ENCODE peak calls at places on chromosomes 16 and 17, in four cellular contexts. One of them, this sample, is unnamed.

GRCh38 chr17:79874329-79874981 is 35.2 kb upstream of the CBX4 start:
- DNase-seq in CD8-positive, alpha-beta T cell: peak
- DNase-seq in psoas muscle: no peak
- DNase-seq in esophagus squamous epithelium: no peak
- DNase-seq in this sample: peak

GRCh38 chr17:63998050-63998720 is at the start of gene PRR29:
- DNase-seq in CD8-positive, alpha-beta T cell: peak
- DNase-seq in psoas muscle: peak
- DNase-seq in esophagus squamous epithelium: no peak
- DNase-seq in this sample: peak

GRCh38 chr17:74274703-74275340 is 788 bp downstream of the DNAI2 start:
- DNase-seq in CD8-positive, alpha-beta T cell: no peak
- DNase-seq in psoas muscle: no peak
- DNase-seq in esophagus squamous epithelium: no peak
- DNase-seq in this sample: no peak

GRCh38 chr17:41784207-41784744 is 2.2 kb downstream of the JUP start:
- DNase-seq in CD8-positive, alpha-beta T cell: no peak
- DNase-seq in psoas muscle: peak
- DNase-seq in esophagus squamous epithelium: no peak
- DNase-seq in this sample: no peak

GRCh38 chr16:84446596-84447392 is 57.7 kb downstream of the MEAK7 start:
- DNase-seq in CD8-positive, alpha-beta T cell: no peak
- DNase-seq in psoas muscle: no peak
- DNase-seq in esophagus squamous epithelium: no peak
- DNase-seq in this sample: no peak

GRCh38 chr17:37787055-37787720 is 42.3 kb upstream of the HNF1B start:
- DNase-seq in CD8-positive, alpha-beta T cell: no peak
- DNase-seq in psoas muscle: no peak
- DNase-seq in esophagus squamous epithelium: no peak
- DNase-seq in this sample: no peak

GRCh38 chr17:57543230-57543629 is 201.9 kb downstream of the CCDC182 start:
- DNase-seq in CD8-positive, alpha-beta T cell: no peak
- DNase-seq in psoas muscle: no peak
- DNase-seq in esophagus squamous epithelium: no peak
- DNase-seq in this sample: no peak

GRCh38 chr17:28746611-28747045 is 2.8 kb downstream of the TRAF4 start:
- DNase-seq in CD8-positive, alpha-beta T cell: no peak
- DNase-seq in psoas muscle: peak
- DNase-seq in esophagus squamous epithelium: no peak
- DNase-seq in this sample: no peak

GRCh38 chr17:2928294-2928890 is 132.2 kb downstream of the RAP1GAP2 start:
- DNase-seq in CD8-positive, alpha-beta T cell: no peak
- DNase-seq in psoas muscle: no peak
- DNase-seq in esophagus squamous epithelium: no peak
- DNase-seq in this sample: no peak

GRCh38 chr17:39757931-39758873 is 20.5 kb downstream of the GRB7 start:
- DNase-seq in CD8-positive, alpha-beta T cell: peak
- DNase-seq in psoas muscle: no peak
- DNase-seq in esophagus squamous epithelium: no peak
- DNase-seq in this sample: peak

GRCh38 chr16:13780406-13780805 is 139.5 kb upstream of the ERCC4 start:
- DNase-seq in CD8-positive, alpha-beta T cell: no peak
- DNase-seq in psoas muscle: no peak
- DNase-seq in esophagus squamous epithelium: no peak
- DNase-seq in this sample: no peak

GRCh38 chr17:32998111-32998892 is 6.7 kb downstream of the SPACA3 start:
- DNase-seq in CD8-positive, alpha-beta T cell: peak
- DNase-seq in psoas muscle: peak
- DNase-seq in esophagus squamous epithelium: no peak
- DNase-seq in this sample: peak

GRCh38 chr16:8346291-8346690 is 244.0 kb downstream of the TMEM114 start:
- DNase-seq in CD8-positive, alpha-beta T cell: no peak
- DNase-seq in psoas muscle: no peak
- DNase-seq in esophagus squamous epithelium: no peak
- DNase-seq in this sample: peak

GRCh38 chr17:51585514-51586104 is 325.3 kb downstream of the UTP18 start:
- DNase-seq in CD8-positive, alpha-beta T cell: no peak
- DNase-seq in psoas muscle: no peak
- DNase-seq in esophagus squamous epithelium: no peak
- DNase-seq in this sample: peak

GRCh38 chr17:79220201-79220714 is 145.6 kb downstream of the ENGASE start:
- DNase-seq in CD8-positive, alpha-beta T cell: no peak
- DNase-seq in psoas muscle: no peak
- DNase-seq in esophagus squamous epithelium: no peak
- DNase-seq in this sample: no peak

GRCh38 chr17:34990921-34991365 is 10.6 kb downstream of the LIG3 start:
- DNase-seq in CD8-positive, alpha-beta T cell: no peak
- DNase-seq in psoas muscle: no peak
- DNase-seq in esophagus squamous epithelium: no peak
- DNase-seq in this sample: peak

GRCh38 chr17:2214887-2215615 is 88.5 kb downstream of the SMG6 start:
- DNase-seq in CD8-positive, alpha-beta T cell: no peak
- DNase-seq in psoas muscle: peak
- DNase-seq in esophagus squamous epithelium: no peak
- DNase-seq in this sample: peak

GRCh38 chr17:10649031-10649430 is 8.1 kb downstream of the MYH3 start:
- DNase-seq in CD8-positive, alpha-beta T cell: no peak
- DNase-seq in psoas muscle: no peak
- DNase-seq in esophagus squamous epithelium: no peak
- DNase-seq in this sample: no peak

GRCh38 chr16:79307214-79307613 is 293.3 kb downstream of the MAF start:
- DNase-seq in CD8-positive, alpha-beta T cell: no peak
- DNase-seq in psoas muscle: peak
- DNase-seq in esophagus squamous epithelium: no peak
- DNase-seq in this sample: no peak

GRCh38 chr16:12239226-12239625 is 262.7 kb downstream of the SNX29 start:
- DNase-seq in CD8-positive, alpha-beta T cell: no peak
- DNase-seq in psoas muscle: no peak
- DNase-seq in esophagus squamous epithelium: no peak
- DNase-seq in this sample: no peak

GRCh38 chr17:7023576-7024401 is 939 bp downstream of the BCL6B start:
- DNase-seq in CD8-positive, alpha-beta T cell: peak
- DNase-seq in psoas muscle: peak
- DNase-seq in esophagus squamous epithelium: no peak
- DNase-seq in this sample: no peak

GRCh38 chr17:15038656-15039055 is 226.5 kb downstream of the PMP22 start:
- DNase-seq in CD8-positive, alpha-beta T cell: no peak
- DNase-seq in psoas muscle: no peak
- DNase-seq in esophagus squamous epithelium: no peak
- DNase-seq in this sample: no peak

GRCh38 chr17:42058018-42058417 is 7.6 kb upstream of the C17orf113 start:
- DNase-seq in CD8-positive, alpha-beta T cell: no peak
- DNase-seq in psoas muscle: no peak
- DNase-seq in esophagus squamous epithelium: no peak
- DNase-seq in this sample: no peak

GRCh38 chr16:77282345-77282744 is 83.1 kb downstream of the SYCE1L start:
- DNase-seq in CD8-positive, alpha-beta T cell: no peak
- DNase-seq in psoas muscle: no peak
- DNase-seq in esophagus squamous epithelium: no peak
- DNase-seq in this sample: no peak

GRCh38 chr17:80110927-80111701 is 9.7 kb downstream of the GAA start:
- DNase-seq in CD8-positive, alpha-beta T cell: no peak
- DNase-seq in psoas muscle: peak
- DNase-seq in esophagus squamous epithelium: no peak
- DNase-seq in this sample: no peak

GRCh38 chr17:34651267-34651955 is 72.0 kb downstream of the TMEM132E start:
- DNase-seq in CD8-positive, alpha-beta T cell: no peak
- DNase-seq in psoas muscle: no peak
- DNase-seq in esophagus squamous epithelium: no peak
- DNase-seq in this sample: no peak

GRCh38 chr17:66655861-66656260 is 179.1 kb upstream of the CACNG5 start:
- DNase-seq in CD8-positive, alpha-beta T cell: no peak
- DNase-seq in psoas muscle: no peak
- DNase-seq in esophagus squamous epithelium: no peak
- DNase-seq in this sample: no peak

GRCh38 chr16:12801511-12802042 is 2.1 kb downstream of the CPPED1 start:
- DNase-seq in CD8-positive, alpha-beta T cell: no peak
- DNase-seq in psoas muscle: no peak
- DNase-seq in esophagus squamous epithelium: no peak
- DNase-seq in this sample: no peak

GRCh38 chr17:82740906-82741759 is 5.7 kb downstream of the FN3K start:
- DNase-seq in CD8-positive, alpha-beta T cell: no peak
- DNase-seq in psoas muscle: peak
- DNase-seq in esophagus squamous epithelium: no peak
- DNase-seq in this sample: no peak

GRCh38 chr17:35726609-35727460 is 4.6 kb upstream of the RASL10B start:
- DNase-seq in CD8-positive, alpha-beta T cell: no peak
- DNase-seq in psoas muscle: peak
- DNase-seq in esophagus squamous epithelium: no peak
- DNase-seq in this sample: no peak

GRCh38 chr16:76653390-76654026 is 376.3 kb downstream of the CNTNAP4 start:
- DNase-seq in CD8-positive, alpha-beta T cell: no peak
- DNase-seq in psoas muscle: no peak
- DNase-seq in esophagus squamous epithelium: no peak
- DNase-seq in this sample: peak

GRCh38 chr16:17396762-17397498 is 73.8 kb downstream of the XYLT1 start:
- DNase-seq in CD8-positive, alpha-beta T cell: no peak
- DNase-seq in psoas muscle: no peak
- DNase-seq in esophagus squamous epithelium: no peak
- DNase-seq in this sample: no peak

GRCh38 chr17:65173284-65173793 is 36.2 kb downstream of the RGS9 start:
- DNase-seq in CD8-positive, alpha-beta T cell: peak
- DNase-seq in psoas muscle: no peak
- DNase-seq in esophagus squamous epithelium: no peak
- DNase-seq in this sample: peak

GRCh38 chr16:53892155-53892554 is 188.2 kb downstream of the FTO start:
- DNase-seq in CD8-positive, alpha-beta T cell: peak
- DNase-seq in psoas muscle: no peak
- DNase-seq in esophagus squamous epithelium: no peak
- DNase-seq in this sample: peak

GRCh38 chr16:86480444-86480843 is 29.9 kb upstream of the FOXF1 start:
- DNase-seq in CD8-positive, alpha-beta T cell: no peak
- DNase-seq in psoas muscle: no peak
- DNase-seq in esophagus squamous epithelium: no peak
- DNase-seq in this sample: no peak

GRCh38 chr17:40796846-40797245 is 2.9 kb downstream of the KRT28 start:
- DNase-seq in CD8-positive, alpha-beta T cell: no peak
- DNase-seq in psoas muscle: no peak
- DNase-seq in esophagus squamous epithelium: no peak
- DNase-seq in this sample: no peak

GRCh38 chr17:18971801-18972200 is 19.8 kb downstream of the SLC5A10 start:
- DNase-seq in CD8-positive, alpha-beta T cell: no peak
- DNase-seq in psoas muscle: no peak
- DNase-seq in esophagus squamous epithelium: no peak
- DNase-seq in this sample: no peak

GRCh38 chr16:11386054-11386680 is 40.9 kb downstream of the RMI2 start:
- DNase-seq in CD8-positive, alpha-beta T cell: no peak
- DNase-seq in psoas muscle: no peak
- DNase-seq in esophagus squamous epithelium: no peak
- DNase-seq in this sample: no peak

GRCh38 chr17:15444805-15445204 is 22.6 kb downstream of the CDRT4 start:
- DNase-seq in CD8-positive, alpha-beta T cell: no peak
- DNase-seq in psoas muscle: no peak
- DNase-seq in esophagus squamous epithelium: no peak
- DNase-seq in this sample: peak

GRCh38 chr17:47119746-47120520 is 69.2 kb downstream of the CDC27 start:
- DNase-seq in CD8-positive, alpha-beta T cell: no peak
- DNase-seq in psoas muscle: no peak
- DNase-seq in esophagus squamous epithelium: no peak
- DNase-seq in this sample: no peak
- H3K4me3 ChIP-seq in CD8-positive, alpha-beta T cell: no peak
- H3K4me3 ChIP-seq in psoas muscle: no peak
- H3K4me3 ChIP-seq in esophagus squamous epithelium: no peak
- H3K4me3 ChIP-seq in this sample: no peak

GRCh38 chr17:45410144-45411091 is 22.3 kb downstream of the ARHGAP27 start:
- DNase-seq in CD8-positive, alpha-beta T cell: peak
- DNase-seq in psoas muscle: peak
- DNase-seq in esophagus squamous epithelium: no peak
- DNase-seq in this sample: peak
- H3K4me3 ChIP-seq in CD8-positive, alpha-beta T cell: peak
- H3K4me3 ChIP-seq in psoas muscle: peak
- H3K4me3 ChIP-seq in esophagus squamous epithelium: peak
- H3K4me3 ChIP-seq in this sample: peak

DNA sequence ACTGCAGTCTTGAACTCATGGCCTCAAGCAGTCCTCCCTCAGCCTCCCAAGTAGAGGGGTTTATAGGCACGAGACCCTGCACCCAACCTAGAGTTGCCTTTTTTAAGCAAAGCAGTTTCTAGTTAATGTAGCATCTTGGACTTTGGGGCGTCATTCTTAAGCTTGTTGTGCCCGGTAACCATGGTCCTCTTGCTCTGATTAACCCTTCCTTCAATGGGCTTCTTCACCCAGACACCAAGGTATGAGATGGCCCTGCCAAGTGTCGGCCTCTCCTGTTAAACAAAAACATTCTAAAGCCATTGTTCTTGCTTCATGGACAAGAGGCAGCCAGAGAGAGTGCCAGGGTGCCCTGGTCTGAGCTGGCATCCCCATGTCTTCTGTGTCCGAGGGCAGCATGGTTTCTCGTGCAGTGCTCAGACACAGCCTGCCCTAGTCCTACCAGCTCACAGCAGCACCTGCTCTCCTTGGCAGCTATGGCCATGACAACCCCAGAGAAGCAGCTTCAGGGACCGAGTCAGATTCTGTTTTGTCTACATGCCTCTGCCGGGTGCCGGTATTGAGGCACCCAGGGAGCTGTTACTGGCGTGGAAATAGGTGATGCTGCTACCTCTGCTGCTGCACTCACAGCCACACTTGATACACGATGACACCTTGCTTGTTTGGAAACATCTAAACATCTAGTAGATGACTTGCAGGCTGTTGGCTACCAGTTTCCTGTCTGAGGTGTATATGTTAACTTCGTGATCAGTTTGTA is 3.3 kb downstream of the RPL13 start:
- DNase-seq in CD8-positive, alpha-beta T cell: no peak
- DNase-seq in psoas muscle: no peak
- DNase-seq in esophagus squamous epithelium: no peak
- DNase-seq in this sample: no peak
- H3K4me3 ChIP-seq in CD8-positive, alpha-beta T cell: no peak
- H3K4me3 ChIP-seq in psoas muscle: peak
- H3K4me3 ChIP-seq in esophagus squamous epithelium: no peak
- H3K4me3 ChIP-seq in this sample: no peak

GRCh38 chr16:2512920-2513404 is 790 bp upstream of the ATP6V0C start:
- DNase-seq in CD8-positive, alpha-beta T cell: peak
- DNase-seq in psoas muscle: no peak
- DNase-seq in esophagus squamous epithelium: no peak
- DNase-seq in this sample: no peak
- H3K4me3 ChIP-seq in CD8-positive, alpha-beta T cell: peak
- H3K4me3 ChIP-seq in psoas muscle: peak
- H3K4me3 ChIP-seq in esophagus squamous epithelium: peak
- H3K4me3 ChIP-seq in this sample: peak

This sample was measured in Jurkat, Clone E6-1.